ENCODE peak calls at places on chromosome 13, in five cellular contexts. W, O, Y, C and S are unnamed samples.

GRCh38 chr13:75870397-75870801 is 234.3 kb downstream of the LMO7 start:
- DNase-seq in W (peak), O (no peak), Y (no peak), C (no peak), S (no peak)

GRCh38 chr13:80547341-80547740 is 206.4 kb upstream of the SPRY2 start:
- DNase-seq in W (no peak), O (no peak), Y (no peak), C (no peak), S (no peak)

GRCh38 chr13:73717632-73718031 is 416.6 kb downstream of the KLF12 start:
- DNase-seq in W (no peak), O (no peak), Y (no peak), C (no peak), S (no peak)

GRCh38 chr13:29925457-29925856 is 75.0 kb upstream of the UBL3 start:
- DNase-seq in W (peak), O (peak), Y (peak), C (peak), S (peak)

GRCh38 chr13:87172166-87172825 is 498.9 kb upstream of the SLITRK5 start:
- DNase-seq in W (no peak), O (no peak), Y (no peak), C (no peak), S (no peak)

GRCh38 chr13:113838711-113839201 is 25.1 kb downstream of the GAS6 start:
- DNase-seq in W (no peak), O (no peak), Y (no peak), C (peak), S (peak)

GRCh38 chr13:113106053-113106452 is 462 bp downstream of the F7 start:
- DNase-seq in W (no peak), O (no peak), Y (no peak), C (no peak), S (no peak)

GRCh38 chr13:87999141-87999765 is 328.1 kb downstream of the SLITRK5 start:
- DNase-seq in W (no peak), O (no peak), Y (no peak), C (no peak), S (no peak)

GRCh38 chr13:38777347-38778107 is 90.7 kb downstream of the FREM2 start:
- DNase-seq in W (no peak), O (no peak), Y (no peak), C (no peak), S (no peak)

GRCh38 chr13:48818495-48818961 is 157.2 kb upstream of the FNDC3A start:
- DNase-seq in W (no peak), O (no peak), Y (no peak), C (no peak), S (no peak)

GRCh38 chr13:79861731-79862130 is 380.8 kb downstream of the NDFIP2 start:
- DNase-seq in W (no peak), O (no peak), Y (no peak), C (no peak), S (no peak)

GRCh38 chr13:20356437-20356836 is 124.3 kb upstream of the GJB6 start:
- DNase-seq in W (no peak), O (no peak), Y (no peak), C (no peak), S (no peak)

GRCh38 chr13:87259479-87260083 is 411.6 kb upstream of the SLITRK5 start:
- DNase-seq in W (no peak), O (no peak), Y (peak), C (no peak), S (no peak)

GRCh38 chr13:64274481-64275217 is 2859.0 kb upstream of the PCDH20 start:
- DNase-seq in W (no peak), O (no peak), Y (no peak), C (no peak), S (no peak)

GRCh38 chr13:34435338-34435737 is 506.7 kb upstream of the NBEA start:
- DNase-seq in W (no peak), O (no peak), Y (no peak), C (no peak), S (no peak)

GRCh38 chr13:106350208-106350607 is 185.3 kb downstream of the EFNB2 start:
- DNase-seq in W (no peak), O (no peak), Y (no peak), C (peak), S (no peak)

GRCh38 chr13:111492341-111492945 is 172.0 kb downstream of the TEX29 start:
- DNase-seq in W (no peak), O (no peak), Y (no peak), C (no peak), S (no peak)

GRCh38 chr13:39777527-39778061 is 122.1 kb downstream of the COG6 start:
- DNase-seq in W (no peak), O (no peak), Y (no peak), C (no peak), S (no peak)

GRCh38 chr13:111284579-111284978 is 35.9 kb upstream of the TEX29 start:
- DNase-seq in W (no peak), O (no peak), Y (no peak), C (no peak), S (no peak)

GRCh38 chr13:72782717-72783116 is 784 bp downstream of the PIBF1 start:
- DNase-seq in W (no peak), O (no peak), Y (no peak), C (no peak), S (no peak)

GRCh38 chr13:73358606-73359005 is 299.8 kb downstream of the KLF5 start:
- DNase-seq in W (no peak), O (no peak), Y (no peak), C (no peak), S (no peak)

GRCh38 chr13:43200736-43201135 is 177.3 kb downstream of the DNAJC15 start:
- DNase-seq in W (no peak), O (no peak), Y (no peak), C (no peak), S (no peak)

GRCh38 chr13:75223981-75224742 is 257.8 kb downstream of the TBC1D4 start:
- DNase-seq in W (no peak), O (no peak), Y (no peak), C (no peak), S (no peak)

GRCh38 chr13:113064534-113065405 is 40.8 kb upstream of the F7 start:
- DNase-seq in W (no peak), O (no peak), Y (no peak), C (no peak), S (peak)

GRCh38 chr13:75418186-75418843 is 63.7 kb downstream of the TBC1D4 start:
- DNase-seq in W (no peak), O (no peak), Y (no peak), C (no peak), S (no peak)

GRCh38 chr13:69107436-69107835 is 1000.2 kb upstream of the ATXN8OS start:
- DNase-seq in W (no peak), O (no peak), Y (no peak), C (no peak), S (no peak)

GRCh38 chr13:69109891-69110525 is 997.6 kb upstream of the ATXN8OS start:
- DNase-seq in W (no peak), O (no peak), Y (no peak), C (no peak), S (no peak)

DNA sequence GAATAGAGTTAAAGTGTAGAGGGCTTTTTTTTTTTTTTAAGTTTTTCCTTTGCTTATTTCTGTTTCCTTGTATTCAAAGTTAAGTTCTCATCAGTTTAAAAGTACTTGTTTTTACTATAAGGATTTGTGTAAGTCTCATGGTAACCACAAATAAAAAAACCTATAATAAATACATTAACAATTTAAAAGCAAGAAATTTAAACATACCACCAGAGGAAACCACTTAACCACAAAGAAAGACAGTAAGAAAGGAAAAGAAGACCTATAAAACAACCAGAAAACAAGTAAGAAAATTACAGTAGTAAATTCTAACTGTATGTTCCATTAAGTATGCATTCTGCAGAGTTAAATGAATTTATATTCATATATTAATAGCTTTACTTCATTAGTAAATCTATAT is 999.1 kb upstream of the ATXN8OS start:
- DNase-seq in W (no peak), O (no peak), Y (no peak), C (no peak), S (no peak)
- TF ChIP-seq CTCF in W (no peak), O (no peak), Y (no peak), C (no peak), S (no peak)

DNA sequence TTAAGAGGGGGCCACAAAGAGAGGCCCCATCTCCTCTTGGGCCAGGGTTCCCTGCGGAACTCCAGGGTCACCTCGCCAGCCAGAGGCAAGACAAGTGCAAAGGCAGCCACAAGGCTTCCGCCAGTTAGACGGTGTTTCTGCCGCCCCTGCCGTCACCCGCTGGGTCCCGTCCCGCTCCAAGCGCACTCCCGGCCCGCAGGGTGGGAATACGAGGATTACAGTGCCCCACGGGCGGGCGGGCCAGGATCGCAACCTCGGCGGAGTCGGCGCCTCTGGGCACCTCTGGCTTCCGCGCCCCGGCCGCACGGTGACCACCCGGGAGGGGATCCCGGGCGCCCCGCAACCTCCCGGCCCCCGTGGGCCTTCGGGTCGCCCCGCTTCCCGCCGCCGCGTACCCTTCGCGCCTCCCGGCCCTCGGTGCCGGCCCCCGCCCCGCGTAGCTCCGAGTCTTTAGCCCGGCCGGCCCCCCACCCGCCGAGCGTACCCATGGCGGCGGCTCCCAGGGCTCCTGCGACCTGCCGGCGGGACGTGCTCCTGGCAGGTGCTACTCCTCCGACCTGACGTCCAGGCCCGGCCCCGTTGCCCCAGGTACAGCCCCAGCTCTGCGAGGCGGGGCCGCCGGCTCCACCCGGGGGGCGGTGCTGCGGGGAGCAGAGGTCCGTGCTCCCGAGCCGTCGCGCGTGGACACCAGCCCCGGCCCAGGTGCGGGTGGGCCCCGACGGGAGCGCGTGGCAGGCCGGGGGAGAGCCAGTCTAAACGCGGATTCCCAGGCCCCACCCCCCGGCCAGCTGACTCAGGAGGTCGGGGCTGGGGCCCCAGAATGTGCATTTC is at the start of gene SLC15A1:
- DNase-seq in W (no peak), O (peak), Y (no peak), C (no peak), S (no peak)
- H3K4me3 ChIP-seq in W (peak), O (peak), Y (peak), C (peak), S (peak)

DNA sequence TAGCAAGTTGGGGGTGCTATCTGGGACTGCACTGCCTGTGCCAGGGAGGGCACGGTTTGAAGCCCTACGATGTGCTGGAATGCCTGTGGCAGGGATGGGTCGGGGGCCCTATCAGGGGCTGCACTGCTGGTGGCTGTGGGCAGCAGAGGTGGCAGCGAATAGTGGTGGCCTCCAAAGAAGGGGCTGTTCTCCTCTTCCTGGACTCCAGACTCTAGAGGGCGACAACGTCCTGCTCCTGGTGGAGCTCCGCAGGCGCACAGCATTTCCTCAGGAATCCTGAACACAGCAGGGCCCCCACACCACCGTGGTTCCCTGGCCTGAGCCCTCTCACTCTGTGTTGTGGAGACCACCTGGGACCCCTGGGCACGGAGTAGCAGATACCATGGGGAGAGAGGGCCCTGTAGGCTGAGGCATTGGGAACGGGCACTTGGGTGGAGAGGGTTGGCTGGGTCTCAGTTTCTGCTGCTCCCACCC is 145.6 kb downstream of the TNFRSF19 start:
- DNase-seq in W (no peak), O (no peak), Y (no peak), C (no peak), S (no peak)
- TF ChIP-seq CTCF in W (no peak), O (no peak), Y (no peak), C (peak), S (peak)

GRCh38 chr13:33109801-33110200 is 93.6 kb downstream of the KL start:
- DNase-seq in W (no peak), O (no peak), Y (no peak), C (no peak), S (no peak)
- H3K4me3 ChIP-seq in W (no peak), O (no peak), Y (no peak), C (no peak), S (no peak)

DNA sequence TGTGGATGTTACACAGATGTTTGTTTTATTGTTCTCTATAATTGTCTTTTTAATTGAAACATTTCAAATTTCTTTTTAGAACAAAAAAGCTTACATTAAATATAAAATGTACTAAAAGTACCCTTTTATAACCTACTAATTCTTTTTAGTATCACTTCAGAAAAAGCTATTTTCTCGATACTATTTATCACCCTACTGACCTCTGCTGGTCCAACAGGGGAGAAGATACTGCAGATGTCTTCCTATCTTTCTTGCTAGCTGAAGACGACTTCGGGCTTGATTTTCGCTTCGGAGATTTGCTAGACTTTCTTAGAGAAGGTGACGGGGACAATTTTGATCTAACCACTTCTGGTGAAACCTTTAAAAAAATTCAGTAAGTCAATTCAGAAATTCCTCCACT is 42.4 kb downstream of the ZC3H13 start:
- DNase-seq in W (no peak), O (no peak), Y (peak), C (no peak), S (no peak)
- TF ChIP-seq CTCF in W (no peak), O (no peak), Y (no peak), C (no peak), S (peak)